ENCODE peak calls at places on chromosomes 12 and 14, in eight cellular contexts. G is stimulated activated CD8-positive, alpha-beta memory T cell treated with anti-CD3 and anti-CD28 coated beads, Interleukin-4, amount 100 ng/mL, for 24 hours; Y is stimulated activated CD4-positive, alpha-beta T cell treated with anti-CD3 and anti-CD28 coated beads, Interleukin-1b, Interleukin-23, amount 100 ng/mL, for 4 hours; X is anterior cingulate cortex; H is SW480; V is MCF 10A; M is NCI-H1694; C is putamen. W is an unnamed sample.

GRCh38 chr14:98173291-98173690 is 1098.7 kb downstream of the BCL11B start:
- DNase-seq in H (no peak), G (no peak), X (no peak), Y (no peak), M (no peak), C (no peak), V (no peak), W (no peak)

GRCh38 chr12:26135571-26135970 is 10.7 kb upstream of the BHLHE41 start:
- DNase-seq in M (no peak), H (no peak), Y (no peak), X (no peak), G (no peak), C (no peak), V (no peak), W (no peak)

GRCh38 chr14:87434680-87435079 is 558.3 kb downstream of the GALC start:
- DNase-seq in C (no peak), X (no peak), V (no peak), Y (no peak), H (no peak), M (no peak), G (no peak), W (no peak)

GRCh38 chr12:6229224-6229748 is 29.1 kb downstream of the CD9 start:
- DNase-seq in M (no peak), G (no peak), Y (no peak), C (no peak), H (peak; percentile 100), V (peak; percentile 78), X (no peak), W (no peak)

GRCh38 chr12:120453977-120454376 is 7.7 kb downstream of the GATC start:
- DNase-seq in C (no peak), Y (no peak), G (no peak), H (no peak), X (no peak), M (peak; percentile 17), V (peak; percentile 46), W (no peak)

GRCh38 chr12:122740351-122740750 is 9.7 kb upstream of the HCAR1 start:
- DNase-seq in H (no peak), V (no peak), X (no peak), M (no peak), C (no peak), Y (no peak), G (no peak), W (no peak)

GRCh38 chr12:119630223-119630781 is 36.7 kb downstream of the TMEM233 start:
- DNase-seq in V (no peak), M (no peak), Y (no peak), C (no peak), G (no peak), H (no peak), X (no peak), W (peak; percentile 40)

GRCh38 chr12:105696-106095 is 39.1 kb downstream of the IQSEC3 start:
- DNase-seq in G (no peak), M (no peak), Y (no peak), V (no peak), H (no peak), X (no peak), C (no peak), W (no peak)

GRCh38 chr14:32985881-32986280 is 47.2 kb downstream of the NPAS3 start:
- DNase-seq in H (no peak), M (no peak), Y (no peak), V (no peak), X (no peak), G (no peak), C (peak; percentile 54), W (no peak)

GRCh38 chr12:118052324-118053070 is 8.5 kb downstream of the WSB2 start:
- DNase-seq in V (peak; percentile 97), C (peak; percentile 30), M (no peak), H (peak; percentile 98), G (no peak), Y (no peak), X (no peak), W (no peak)

GRCh38 chr12:4584896-4585295 is 22.9 kb downstream of the DYRK4 start:
- DNase-seq in M (no peak), H (no peak), G (no peak), C (no peak), V (no peak), Y (no peak), X (no peak), W (no peak)

GRCh38 chr14:90739318-90740077 is 76.7 kb downstream of the TTC7B start:
- DNase-seq in X (no peak), H (no peak), C (no peak), V (no peak), M (no peak), Y (no peak), G (no peak), W (peak; percentile 49)

GRCh38 chr12:119988440-119988787 is 622 bp upstream of the BICDL1 start:
- DNase-seq in G (no peak), V (no peak), M (peak; percentile 56), X (no peak), Y (no peak), C (no peak), H (no peak), W (peak; percentile 81)

GRCh38 chr12:24595652-24596235 is 353.2 kb downstream of the BCAT1 start:
- DNase-seq in X (no peak), Y (no peak), M (no peak), C (no peak), H (peak; percentile 31), V (no peak), G (no peak), W (no peak)

GRCh38 chr12:93990832-93991748 is 157.3 kb upstream of the PLXNC1 start:
- DNase-seq in X (peak; percentile 35), C (peak; percentile 49), Y (no peak), V (no peak), H (no peak), G (no peak), M (no peak), W (peak; percentile 34)

GRCh38 chr14:85058170-85058569 is 471.8 kb upstream of the FLRT2 start:
- DNase-seq in G (no peak), X (no peak), V (peak; percentile 5), H (no peak), M (no peak), Y (no peak), C (no peak), W (no peak)

GRCh38 chr14:65110525-65110924 is 8.2 kb upstream of the MAX start:
- DNase-seq in Y (no peak), V (no peak), X (no peak), M (no peak), C (no peak), H (no peak), G (no peak), W (no peak)

GRCh38 chr12:570237-570925 is 92.9 kb downstream of the NINJ2 start:
- DNase-seq in G (no peak), X (no peak), M (no peak), V (peak; percentile 92), H (peak; percentile 95), Y (no peak), C (no peak), W (no peak)

GRCh38 chr14:31419179-31420012 is 954 bp downstream of the HEATR5A start:
- DNase-seq in C (no peak), Y (no peak), H (peak; percentile 3), G (no peak), V (no peak), M (no peak), X (no peak), W (no peak)

GRCh38 chr12:29733060-29733459 is 50.7 kb downstream of the TMTC1 start:
- DNase-seq in Y (no peak), X (no peak), V (peak; percentile 66), G (no peak), C (no peak), M (no peak), H (no peak), W (no peak)